ENCODE peak calls at places on chromosomes 6 and 20, in eight cellular contexts. L is fibroblast of pulmonary artery, C is NCI-H69, M is astrocyte of the hippocampus, I is NCI-H460, A is myocyte, D is fibroblast of mammary gland, H is A549. Y is an unnamed sample.
A peak's percentile ranks its signal among the peaks of the same experiment; 100 is the strongest.

GRCh38 chr6:23031986-23032385 is 462.6 kb downstream of the HDGFL1 start:
- DNase-seq in L (peak; percentile 8), C (peak; percentile 14), M (no peak), I (no peak), A (no peak), D (peak; percentile 41), H (no peak), Y (no peak)

GRCh38 chr6:39801456-39802251 is 9.5 kb downstream of the DAAM2 start:
- DNase-seq in L (no peak), C (peak; percentile 26), M (peak; percentile 69), I (no peak), A (no peak), D (no peak), H (no peak), Y (no peak)

GRCh38 chr20:33394718-33395117 is 6.6 kb downstream of the CDK5RAP1 start:
- DNase-seq in L (no peak), C (no peak), M (no peak), I (no peak), A (no peak), D (no peak), H (no peak), Y (no peak)

GRCh38 chr6:100880149-100880900 is 804 bp downstream of the ASCC3 start:
- DNase-seq in L (peak; percentile 56), C (peak; percentile 56), M (peak; percentile 34), I (no peak), A (no peak), D (peak; percentile 41), H (no peak), Y (no peak)

GRCh38 chr6:30964075-30964474 is 19.4 kb upstream of the MUC21 start:
- DNase-seq in L (no peak), C (no peak), M (peak; percentile 29), I (no peak), A (peak; percentile 89), D (peak; percentile 33), H (no peak), Y (no peak)

GRCh38 chr6:111987295-111987694 is 66.6 kb upstream of the CCN6 start:
- DNase-seq in L (no peak), C (peak; percentile 71), M (peak; percentile 20), I (no peak), A (peak; percentile 47), D (peak; percentile 40), H (no peak), Y (no peak)

GRCh38 chr6:14709066-14709670 is 536.7 kb upstream of the JARID2 start:
- DNase-seq in L (no peak), C (no peak), M (peak; percentile 49), I (no peak), A (peak; percentile 83), D (no peak), H (no peak), Y (no peak)

GRCh38 chr6:93721386-93722048 is 302.2 kb upstream of the EPHA7 start:
- DNase-seq in L (peak; percentile 54), C (peak; percentile 96), M (peak; percentile 30), I (no peak), A (peak; percentile 65), D (peak; percentile 64), H (no peak), Y (peak; percentile 86)

GRCh38 chr6:20159098-20159497 is 53.2 kb downstream of the MBOAT1 start:
- DNase-seq in L (no peak), C (no peak), M (no peak), I (no peak), A (no peak), D (no peak), H (no peak), Y (no peak)

GRCh38 chr6:33279257-33279695 is 2.4 kb downstream of the B3GALT4 start:
- DNase-seq in L (no peak), C (no peak), M (no peak), I (no peak), A (no peak), D (no peak), H (no peak), Y (no peak)

GRCh38 chr20:4942336-4942735 is 59.0 kb downstream of the SLC23A2 start:
- DNase-seq in L (no peak), C (no peak), M (no peak), I (no peak), A (no peak), D (peak; percentile 87), H (no peak), Y (no peak)

GRCh38 chr6:16276991-16277981 is 38.9 kb downstream of the GMPR start:
- DNase-seq in L (peak; percentile 89), C (peak; percentile 87), M (peak; percentile 95), I (peak; percentile 75), A (peak; percentile 97), D (peak; percentile 79), H (peak; percentile 68), Y (peak; percentile 28)

GRCh38 chr6:156425374-156425773 is 351.8 kb upstream of the ARID1B start:
- DNase-seq in L (peak; percentile 68), C (no peak), M (peak; percentile 93), I (no peak), A (peak; percentile 10), D (peak; percentile 77), H (no peak), Y (no peak)

GRCh38 chr6:24547243-24547642 is 52.5 kb downstream of the ALDH5A1 start:
- DNase-seq in L (peak; percentile 10), C (peak; percentile 68), M (no peak), I (no peak), A (peak; percentile 41), D (no peak), H (no peak), Y (peak; percentile 25)

GRCh38 chr6:73577605-73578160 is 56.9 kb upstream of the EEF1A1 start:
- DNase-seq in L (peak; percentile 23), C (no peak), M (peak; percentile 28), I (no peak), A (no peak), D (no peak), H (no peak), Y (no peak)

GRCh38 chr20:13022401-13023170 is 13.8 kb downstream of the SPTLC3 start:
- DNase-seq in L (peak; percentile 64), C (peak; percentile 38), M (peak; percentile 44), I (no peak), A (peak; percentile 76), D (peak; percentile 91), H (no peak), Y (no peak)

GRCh38 chr6:41051873-41052272 is 1.1 kb upstream of the APOBEC2 start:
- DNase-seq in L (no peak), C (peak; percentile 66), M (no peak), I (no peak), A (no peak), D (no peak), H (no peak), Y (no peak)

GRCh38 chr20:41534170-41534569 is 84.0 kb downstream of the CHD6 start:
- DNase-seq in L (no peak), C (peak; percentile 35), M (no peak), I (no peak), A (no peak), D (no peak), H (no peak), Y (no peak)

GRCh38 chr6:141103246-141103645 is 1029.5 kb upstream of the GJE1 start:
- DNase-seq in L (peak; percentile 13), C (peak; percentile 25), M (peak; percentile 64), I (no peak), A (no peak), D (peak; percentile 74), H (no peak), Y (no peak)

GRCh38 chr6:32588156-32588555 is 1.5 kb downstream of the HLA-DRB1 start:
- DNase-seq in L (no peak), C (no peak), M (no peak), I (no peak), A (no peak), D (no peak), H (no peak), Y (no peak)

GRCh38 chr6:155201461-155202226 is 62.2 kb upstream of the CLDN20 start:
- DNase-seq in L (peak; percentile 68), C (peak; percentile 95), M (peak; percentile 67), I (no peak), A (peak; percentile 38), D (peak; percentile 65), H (no peak), Y (peak; percentile 48)

GRCh38 chr6:137830562-137830961 is 36.5 kb upstream of the TNFAIP3 start:
- DNase-seq in L (no peak), C (no peak), M (no peak), I (no peak), A (no peak), D (peak; percentile 44), H (no peak), Y (no peak)

GRCh38 chr20:58795181-58795922 is 55.4 kb downstream of the GNAS-AS1 start:
- DNase-seq in L (no peak), C (no peak), M (no peak), I (no peak), A (no peak), D (no peak), H (no peak), Y (no peak)

GRCh38 chr6:35305117-35305516 is 7.5 kb downstream of the DEF6 start:
- DNase-seq in L (no peak), C (no peak), M (no peak), I (no peak), A (no peak), D (no peak), H (no peak), Y (no peak)

GRCh38 chr6:116616757-116617093 is 446 bp downstream of the RSPH4A start:
- DNase-seq in L (no peak), C (peak; percentile 39), M (no peak), I (no peak), A (peak; percentile 69), D (no peak), H (peak; percentile 18), Y (peak; percentile 61)

GRCh38 chr6:48389146-48390043 is 278.4 kb upstream of the PTCHD4 start:
- DNase-seq in L (no peak), C (peak; percentile 96), M (no peak), I (no peak), A (no peak), D (no peak), H (no peak), Y (peak; percentile 6)

GRCh38 chr20:32234135-32234808 is 26.6 kb downstream of the POFUT1 start:
- DNase-seq in L (no peak), C (no peak), M (no peak), I (no peak), A (no peak), D (no peak), H (no peak), Y (no peak)

GRCh38 chr6:65259982-65260381 is 447.0 kb downstream of the EYS start:
- DNase-seq in L (no peak), C (peak; percentile 38), M (no peak), I (no peak), A (no peak), D (no peak), H (no peak), Y (no peak)

GRCh38 chr20:35885212-35885611 is 69.1 kb downstream of the SCAND1 start:
- DNase-seq in L (no peak), C (no peak), M (no peak), I (no peak), A (no peak), D (no peak), H (no peak), Y (no peak)